ENCODE peak calls at places on chromosome 14, in five cellular contexts. Z is left ventricle myocardium inferior, W is lower lobe of right lung, G is adrenal gland, C is astrocyte. P is an unnamed sample.

GRCh38 chr14:50318031-50318626 is 6.0 kb downstream of the DMAC2L start:
- DNase-seq in Z (no peak), G (no peak), C (no peak), W (no peak), P (no peak)

GRCh38 chr14:101535232-101535631 is 26.1 kb upstream of the DIO3 start:
- DNase-seq in W (no peak), C (no peak), G (no peak), Z (no peak), P (no peak)

GRCh38 chr14:95935228-95935822 is 58.7 kb downstream of the TUNAR start:
- DNase-seq in Z (no peak), C (peak), G (no peak), W (no peak), P (no peak)

GRCh38 chr14:77158175-77158908 is 16.8 kb upstream of the ZDHHC22 start:
- DNase-seq in C (peak), W (no peak), Z (peak), G (peak), P (peak)

GRCh38 chr14:51744372-51745150 is 92.9 kb downstream of the FRMD6 start:
- DNase-seq in W (no peak), G (no peak), C (no peak), Z (no peak), P (no peak)

GRCh38 chr14:92959189-92959531 is 36.2 kb downstream of the CHGA start:
- DNase-seq in Z (peak), G (no peak), W (no peak), C (no peak), P (no peak)

GRCh38 chr14:52015411-52016030 is 26.2 kb downstream of the RTRAF start:
- DNase-seq in G (peak), Z (no peak), W (no peak), C (no peak), P (no peak)

GRCh38 chr14:72558721-72559120 is 335.2 kb downstream of the DPF3 start:
- DNase-seq in Z (no peak), W (no peak), G (no peak), C (peak), P (peak)

GRCh38 chr14:47103781-47104180 is 452.2 kb upstream of the RPL10L start:
- DNase-seq in G (no peak), C (no peak), W (no peak), Z (no peak), P (no peak)

GRCh38 chr14:88729159-88729558 is 63.6 kb downstream of the EML5 start:
- DNase-seq in W (no peak), G (no peak), C (no peak), Z (no peak), P (no peak)

GRCh38 chr14:63564318-63564717 is 21.1 kb upstream of the PPP2R5E start:
- DNase-seq in Z (peak), C (peak), W (peak), G (peak), P (no peak)

GRCh38 chr14:101288436-101289229 is 272.7 kb upstream of the DIO3 start:
- DNase-seq in Z (no peak), W (no peak), G (no peak), C (no peak), P (no peak)

GRCh38 chr14:100593751-100594624 is 6.8 kb upstream of the BEGAIN start:
- DNase-seq in G (no peak), Z (peak), W (peak), C (no peak), P (no peak)

GRCh38 chr14:52051251-52051650 is 17.6 kb downstream of the NID2 start:
- DNase-seq in Z (no peak), W (no peak), C (no peak), G (no peak), P (no peak)

GRCh38 chr14:20468773-20469241 is 399 bp upstream of the PNP start:
- DNase-seq in G (no peak), Z (no peak), W (peak), C (no peak), P (no peak)

GRCh38 chr14:35438910-35439713 is 34.6 kb upstream of the NFKBIA start:
- DNase-seq in Z (no peak), W (no peak), G (no peak), C (no peak), P (no peak)

GRCh38 chr14:78022059-78022458 is 148.1 kb upstream of the NRXN3 start:
- DNase-seq in W (peak), Z (peak), G (peak), C (peak), P (no peak)

GRCh38 chr14:69713976-69714716 is 52.8 kb upstream of the SRSF5 start:
- DNase-seq in W (no peak), Z (no peak), C (no peak), G (no peak), P (no peak)

GRCh38 chr14:69719501-69719951 is 47.4 kb upstream of the SRSF5 start:
- DNase-seq in W (peak), C (peak), G (peak), Z (peak), P (peak)

GRCh38 chr14:69713127-69713800 is 53.7 kb upstream of the SRSF5 start:
- DNase-seq in C (no peak), Z (no peak), W (no peak), G (no peak), P (no peak)

GRCh38 chr14:69715725-69716482 is 51.0 kb upstream of the SRSF5 start:
- DNase-seq in Z (peak), W (peak), C (peak), G (peak), P (peak)

DNA sequence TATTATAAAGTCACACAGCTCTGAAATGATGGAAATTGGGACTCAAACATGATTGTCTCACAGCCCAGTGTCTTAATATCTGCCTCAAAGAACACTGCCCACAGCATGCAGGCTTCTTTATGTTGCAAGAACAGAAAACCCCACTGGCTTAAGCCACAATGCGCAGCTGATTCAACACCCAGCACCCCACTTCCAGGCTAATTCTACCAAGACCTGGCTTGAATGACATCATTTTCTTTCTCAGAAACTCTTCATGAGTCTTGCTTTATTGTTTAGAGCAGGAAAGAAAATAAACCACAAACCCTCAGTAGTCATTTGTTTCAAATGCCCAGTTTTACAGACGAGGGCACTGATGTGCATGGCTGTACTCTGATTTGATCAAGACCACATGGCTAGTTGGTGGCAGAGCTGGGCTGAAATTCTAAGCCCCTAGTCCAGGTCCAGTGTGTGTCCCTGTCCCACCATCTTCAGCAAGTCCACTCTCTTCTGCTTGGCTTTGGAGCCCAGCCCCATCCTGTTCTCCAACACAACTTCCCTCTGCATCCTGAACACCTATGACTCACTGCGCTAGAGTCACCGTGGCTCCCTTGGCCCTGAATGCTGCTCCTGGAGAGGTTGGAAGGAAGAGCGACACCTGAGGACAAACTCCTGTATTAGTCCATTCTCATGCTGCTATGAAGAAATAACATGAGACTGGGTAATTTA is 50.3 kb upstream of the SRSF5 start:
- DNase-seq in W (no peak), C (peak), G (no peak), Z (peak), P (peak)
- H3K27ac ChIP-seq in W (peak), C (peak), G (no peak), Z (peak), P (peak)

GRCh38 chr14:104116544-104117340 is 21.6 kb upstream of the KIF26A start:
- DNase-seq in C (no peak), G (no peak), Z (peak), W (peak), P (no peak)
- H3K4me3 ChIP-seq in C (no peak), G (peak), Z (peak), W (peak), P (no peak)

DNA sequence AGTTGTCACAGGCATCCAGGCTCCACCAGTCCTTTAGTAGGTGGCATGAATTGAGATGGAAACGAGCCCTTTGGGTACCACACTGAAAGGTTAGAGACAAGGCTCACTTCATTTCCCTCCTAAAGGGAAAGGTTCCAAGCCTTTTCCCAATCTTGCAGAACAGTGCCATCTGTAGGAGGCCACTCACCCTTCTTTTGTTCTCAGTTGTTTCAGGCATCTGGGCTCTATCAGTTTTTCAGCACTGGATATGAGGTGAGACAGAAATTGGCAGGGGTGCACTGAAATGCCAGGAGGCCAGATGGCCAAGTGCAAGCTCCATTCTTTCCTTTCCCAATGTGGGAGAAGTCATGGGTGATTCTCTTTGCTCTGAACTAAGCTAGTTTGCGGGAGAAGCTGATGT is 15.2 kb downstream of the FBXO33 start:
- DNase-seq in Z (no peak), W (no peak), C (no peak), G (no peak), P (no peak)
- TF ChIP-seq CTCF in Z (peak), W (no peak), C (peak), G (no peak), P (peak)

GRCh38 chr14:89953602-89954001 is 928 bp downstream of the EFCAB11 start:
- DNase-seq in G (no peak), W (no peak), C (no peak), Z (no peak), P (no peak)
- H3K27ac ChIP-seq in G (no peak), W (no peak), C (no peak), Z (no peak), P (no peak)

GRCh38 chr14:68741481-68741799 is 51.4 kb downstream of the ZFP36L1 start:
- DNase-seq in Z (no peak), C (no peak), W (no peak), G (no peak), P (no peak)

GRCh38 chr14:68747366-68747765 is 45.5 kb downstream of the ZFP36L1 start:
- DNase-seq in G (no peak), W (no peak), Z (no peak), C (no peak), P (no peak)

GRCh38 chr14:68748260-68748659 is 44.6 kb downstream of the ZFP36L1 start:
- DNase-seq in G (no peak), C (no peak), Z (no peak), W (no peak), P (no peak)

GRCh38 chr14:68741839-68742470 is 50.9 kb downstream of the ZFP36L1 start:
- DNase-seq in W (no peak), G (no peak), Z (no peak), C (no peak), P (no peak)

DNA sequence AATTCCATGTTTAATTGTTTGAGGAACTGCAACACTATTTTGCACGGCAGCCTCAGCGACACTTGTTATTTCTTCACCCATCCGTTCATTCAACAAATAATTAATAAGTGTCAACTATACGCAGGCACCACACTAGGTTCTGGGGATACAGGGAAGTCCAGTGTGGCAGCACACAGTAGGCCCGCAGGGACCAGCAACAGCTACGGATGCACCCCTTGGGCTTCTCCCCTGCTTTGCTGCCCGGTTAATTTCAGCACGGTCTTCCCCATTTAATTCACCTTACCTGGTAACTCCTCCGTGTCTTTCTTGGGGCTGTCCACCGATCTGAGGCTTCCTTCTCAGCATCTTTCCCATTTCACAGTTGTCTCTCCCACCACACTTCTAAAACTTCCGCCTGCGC is 48.3 kb downstream of the ZFP36L1 start:
- DNase-seq in G (no peak), C (no peak), Z (no peak), W (no peak), P (no peak)
- H3K4me3 ChIP-seq in G (no peak), C (no peak), Z (no peak), W (no peak), P (no peak)

GRCh38 chr14:39581474-39581873 is 149.2 kb upstream of the FBXO33 start:
- DNase-seq in W (no peak), G (no peak), Z (no peak), C (no peak), P (no peak)
- TF ChIP-seq CTCF in W (no peak), G (no peak), Z (peak), C (no peak), P (no peak)

DNA sequence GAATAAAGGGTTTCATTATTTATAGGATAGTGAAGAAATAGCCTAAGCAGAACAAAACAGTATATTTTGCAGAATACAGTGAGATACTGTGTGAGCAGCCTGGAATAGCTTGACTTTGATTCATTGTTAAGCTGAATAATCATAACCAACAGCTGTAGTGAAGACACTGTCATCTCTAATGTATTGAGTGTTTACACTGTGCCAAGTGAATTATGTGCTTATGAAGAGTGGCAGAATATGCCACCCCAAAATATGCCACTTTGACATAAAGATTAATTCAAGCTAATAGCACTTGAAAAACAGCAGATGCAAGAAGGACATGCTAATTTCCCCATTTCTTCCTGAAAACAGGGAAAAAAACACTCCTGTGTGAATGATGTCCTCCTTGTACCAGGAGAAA is 48.1 kb upstream of the LRFN5 start:
- DNase-seq in Z (no peak), G (no peak), C (no peak), W (no peak), P (no peak)
- H3K27ac ChIP-seq in Z (no peak), G (no peak), C (no peak), W (no peak), P (no peak)

DNA sequence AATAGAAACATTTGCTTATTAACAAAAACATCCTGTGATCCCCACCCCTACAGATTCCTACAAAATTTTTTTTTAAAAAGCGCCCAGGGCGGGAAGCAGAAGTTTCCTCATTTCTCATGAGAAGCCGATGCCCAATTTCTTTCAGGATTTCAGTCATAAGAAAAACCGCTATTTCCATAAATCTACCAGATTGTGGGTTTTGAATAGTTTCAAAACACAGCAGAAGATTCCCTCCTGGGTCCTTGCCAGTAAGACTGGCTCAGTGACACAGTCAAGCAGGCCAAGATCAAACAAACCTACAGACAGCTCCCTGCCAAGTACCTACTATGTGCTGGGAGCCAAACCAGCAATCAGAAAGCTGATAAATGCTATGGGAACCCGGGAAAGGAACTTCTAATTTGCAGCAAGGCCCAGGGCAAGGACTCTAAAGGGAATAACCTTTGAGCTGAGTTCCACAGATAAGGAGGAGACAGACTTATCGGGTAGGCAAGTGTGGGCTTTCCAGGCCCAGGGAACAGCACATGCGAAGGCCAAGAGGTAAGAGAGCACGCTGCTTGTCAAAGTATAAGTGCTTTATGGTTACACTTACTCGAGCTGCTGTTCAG is 68.7 kb downstream of the CCDC88C start:
- DNase-seq in G (no peak), Z (no peak), W (no peak), C (no peak), P (no peak)
- H3K4me3 ChIP-seq in G (no peak), Z (no peak), W (no peak), C (no peak), P (no peak)

GRCh38 chr14:103884854-103885253 is 37.5 kb upstream of the PPP1R13B start:
- DNase-seq in Z (no peak), C (no peak), W (no peak), G (no peak), P (no peak)

GRCh38 chr14:103885509-103885932 is 38.1 kb upstream of the PPP1R13B start:
- DNase-seq in G (no peak), W (no peak), C (no peak), Z (no peak), P (no peak)

GRCh38 chr14:103887170-103887501 is 39.8 kb upstream of the PPP1R13B start:
- DNase-seq in G (no peak), W (no peak), C (no peak), Z (no peak), P (no peak)

GRCh38 chr14:103887557-103888115 is 40.3 kb upstream of the PPP1R13B start:
- DNase-seq in W (no peak), C (no peak), G (no peak), Z (no peak), P (no peak)

DNA sequence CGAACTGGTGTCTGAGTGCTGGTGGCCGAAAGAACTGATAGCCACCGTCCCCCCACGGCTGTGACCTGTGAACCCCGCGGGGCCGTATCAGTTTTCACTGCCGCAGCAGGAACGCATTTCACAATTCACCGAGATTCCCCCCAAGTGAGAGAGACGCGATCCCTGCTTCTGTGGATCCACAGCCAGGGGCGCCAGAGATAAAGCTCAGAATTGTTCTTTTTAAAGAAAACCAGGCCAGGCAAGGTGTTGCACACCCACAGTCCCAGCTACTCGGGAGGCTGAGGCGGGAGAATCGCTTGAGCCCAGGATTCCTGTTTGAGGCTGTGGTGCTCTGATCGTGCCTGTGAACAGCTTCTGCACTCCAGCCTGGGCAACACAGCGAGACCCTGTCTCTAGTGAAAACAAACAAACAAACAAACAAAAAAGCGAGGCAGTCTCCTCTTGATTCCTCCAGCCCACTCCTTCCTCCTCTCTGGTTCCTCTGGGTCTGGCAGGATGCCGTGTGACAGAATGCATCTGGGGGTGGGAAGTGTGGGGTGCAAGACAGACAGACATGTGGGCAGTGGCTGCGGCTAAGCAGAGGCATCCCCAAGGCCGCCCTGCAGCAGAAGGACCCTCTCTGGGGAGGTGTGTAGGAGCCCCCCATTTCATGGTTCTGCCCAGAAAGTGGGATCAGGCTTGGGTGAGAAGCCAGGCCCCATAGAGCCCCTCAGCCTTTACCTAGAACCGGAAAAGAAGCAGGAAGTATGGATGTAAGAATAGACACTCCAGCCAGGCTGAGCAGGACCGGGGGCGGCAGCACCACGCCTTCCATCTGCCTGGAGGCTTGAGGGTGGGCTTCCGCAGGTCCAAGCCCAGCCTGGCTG is 39.2 kb upstream of the PPP1R13B start:
- DNase-seq in C (no peak), G (no peak), Z (no peak), W (no peak), P (no peak)
- TF ChIP-seq CTCF in C (peak), G (no peak), Z (no peak), W (no peak), P (peak)

GRCh38 chr14:68976160-68977067 is 2.7 kb downstream of the ACTN1 start:
- DNase-seq in W (no peak), C (no peak), G (no peak), Z (peak), P (no peak)

GRCh38 chr14:68974759-68975347 is 4.2 kb downstream of the ACTN1 start:
- DNase-seq in Z (no peak), W (no peak), G (no peak), C (no peak), P (no peak)

GRCh38 chr14:68977137-68977740 is 1.9 kb downstream of the ACTN1 start:
- DNase-seq in G (no peak), Z (no peak), C (no peak), W (no peak), P (no peak)

GRCh38 chr14:68973639-68974038 is 5.5 kb downstream of the ACTN1 start:
- DNase-seq in Z (no peak), W (no peak), C (no peak), G (no peak), P (no peak)

DNA sequence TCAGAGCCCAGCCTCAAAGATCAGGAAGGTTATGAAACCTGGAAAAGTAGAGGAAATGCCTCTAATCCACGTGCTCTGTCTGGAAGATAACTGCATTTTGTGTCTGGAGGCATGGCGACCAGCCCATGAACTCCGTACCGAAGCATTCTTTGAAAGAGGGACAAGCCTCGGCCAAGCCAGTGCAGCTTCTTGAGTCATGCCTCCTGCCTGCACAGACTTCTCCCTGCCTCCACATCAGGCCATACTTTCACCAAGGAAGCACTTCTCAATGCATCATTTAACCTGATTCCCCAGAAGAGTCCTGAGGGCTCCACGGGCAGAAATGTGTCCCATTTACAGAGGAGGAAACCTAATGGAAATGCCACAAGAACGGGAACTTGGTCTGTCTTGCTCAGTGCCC is 3.4 kb downstream of the ACTN1 start:
- DNase-seq in W (no peak), G (no peak), Z (no peak), C (peak), P (no peak)
- H3K27ac ChIP-seq in W (peak), G (no peak), Z (peak), C (peak), P (peak)

P was measured in AG04450.